ENCODE peak calls at places on chromosomes 7 and 10, in seven cellular contexts. K is K562, J is PC-9, F is GM23338, W is mesendoderm, O is mucosa of descending colon, L is astrocyte of the spinal cord. A is an unnamed sample.

GRCh38 chr7:36951257-36951697 is 227.0 kb upstream of the AOAH start:
- DNase-seq in L (no peak), J (no peak), W (no peak), K (no peak), O (no peak), F (no peak), A (no peak)

GRCh38 chr7:156656598-156656997 is 16.0 kb downstream of the RNF32 start:
- DNase-seq in L (no peak), F (no peak), W (no peak), K (no peak), O (no peak), J (no peak), A (peak; percentile 51)

GRCh38 chr10:48890904-48891839 is 48.5 kb downstream of the LRRC18 start:
- DNase-seq in K (no peak), F (no peak), W (no peak), J (no peak), L (no peak), O (no peak), A (no peak)

GRCh38 chr10:74949843-74950765 is 123.7 kb downstream of the KAT6B start:
- DNase-seq in O (no peak), L (no peak), J (no peak), K (no peak), W (no peak), F (no peak), A (no peak)

GRCh38 chr10:23200997-23201652 is 9.0 kb downstream of the PTF1A start:
- DNase-seq in O (no peak), L (no peak), W (no peak), J (no peak), K (no peak), F (no peak), A (peak; percentile 59)

GRCh38 chr10:6621536-6621935 is 41.5 kb upstream of the PRKCQ start:
- DNase-seq in J (no peak), F (no peak), K (no peak), L (no peak), O (no peak), W (peak; percentile 78), A (no peak)

GRCh38 chr7:55343002-55343781 is 21.9 kb upstream of the LANCL2 start:
- DNase-seq in O (no peak), J (no peak), F (no peak), L (no peak), W (no peak), K (peak; percentile 42), A (peak; percentile 45)

GRCh38 chr7:35826751-35827150 is 25.9 kb downstream of the SEPTIN7 start:
- DNase-seq in F (no peak), J (no peak), O (no peak), L (no peak), W (no peak), K (no peak), A (no peak)

GRCh38 chr10:12701696-12702095 is 299.8 kb downstream of the CCDC3 start:
- DNase-seq in F (no peak), J (no peak), O (no peak), K (no peak), L (peak; percentile 17), W (no peak), A (no peak)

GRCh38 chr10:24904830-24905229 is 47.6 kb downstream of the PRTFDC1 start:
- DNase-seq in W (no peak), J (no peak), L (no peak), F (no peak), O (no peak), K (no peak), A (no peak)

GRCh38 chr7:151462306-151462779 is 22.4 kb upstream of the CRYGN start:
- DNase-seq in J (no peak), O (no peak), F (peak; percentile 66), W (peak; percentile 55), L (no peak), K (no peak), A (no peak)

GRCh38 chr10:74118794-74119193 is 31.8 kb downstream of the AP3M1 start:
- DNase-seq in W (no peak), L (no peak), J (peak; percentile 53), K (no peak), F (no peak), O (no peak), A (no peak)

GRCh38 chr7:1397491-1398327 is 61.6 kb downstream of the MICALL2 start:
- DNase-seq in F (no peak), L (peak; percentile 19), J (no peak), W (no peak), O (no peak), K (no peak), A (peak; percentile 9)

GRCh38 chr10:73889014-73889413 is 14.7 kb upstream of the CAMK2G start:
- DNase-seq in L (peak; percentile 79), J (peak; percentile 88), K (no peak), W (peak; percentile 65), F (no peak), O (peak; percentile 54), A (peak; percentile 27)

GRCh38 chr7:141073641-141074161 is at the start of gene TMEM178B:
- DNase-seq in K (no peak), W (peak; percentile 60), L (no peak), F (peak; percentile 68), J (no peak), O (no peak), A (peak; percentile 80)

GRCh38 chr10:88851706-88852105 is at the start of gene ANKRD22:
- DNase-seq in F (peak; percentile 53), L (peak; percentile 50), K (no peak), O (peak; percentile 74), J (peak; percentile 76), W (peak; percentile 39), A (no peak)

GRCh38 chr7:158791133-158791532 is 38.2 kb downstream of the ESYT2 start:
- DNase-seq in L (no peak), J (no peak), K (no peak), O (no peak), F (no peak), W (no peak), A (no peak)

GRCh38 chr10:36366843-36367242 is 724.7 kb upstream of the FZD8 start:
- DNase-seq in K (no peak), L (peak; percentile 5), J (no peak), W (no peak), F (no peak), O (no peak), A (no peak)

GRCh38 chr7:141563956-141564623 is 12.9 kb downstream of the AGK start:
- DNase-seq in L (no peak), W (peak; percentile 48), F (peak; percentile 71), J (no peak), K (peak; percentile 38), O (no peak), A (peak; percentile 21)

GRCh38 chr10:71316081-71316785 is 2.8 kb upstream of the SLC29A3 start:
- DNase-seq in K (no peak), J (no peak), W (no peak), F (no peak), L (no peak), O (no peak), A (no peak)

GRCh38 chr10:5892007-5892406 is 2.0 kb downstream of the FBH1 start:
- DNase-seq in O (no peak), J (no peak), W (no peak), F (no peak), K (no peak), L (peak; percentile 6), A (no peak)

GRCh38 chr7:103432713-103433112 is 13.3 kb downstream of the SLC26A5 start:
- DNase-seq in J (no peak), K (no peak), O (no peak), L (no peak), W (no peak), F (no peak), A (no peak)

GRCh38 chr10:16989826-16990293 is 139.8 kb downstream of the CUBN start:
- DNase-seq in L (peak; percentile 77), O (no peak), F (peak; percentile 62), K (no peak), J (no peak), W (peak; percentile 73), A (peak; percentile 39)

GRCh38 chr7:100974021-100974420 is 4.7 kb downstream of the MUC12 start:
- DNase-seq in O (no peak), J (no peak), F (no peak), K (no peak), W (no peak), L (no peak), A (no peak)

GRCh38 chr10:112365014-112365432 is 8.9 kb upstream of the ACSL5 start:
- DNase-seq in K (no peak), L (no peak), J (no peak), W (no peak), O (no peak), F (no peak), A (no peak)
- H3K4me3 ChIP-seq in K (no peak overlapping the region), L (no peak overlapping the region), J (no peak overlapping the region), W (no peak overlapping the region), O (no peak overlapping the region), F (no peak overlapping the region), A (no peak overlapping the region)

GRCh38 chr7:114048386-114049235 is 129.8 kb upstream of the PPP1R3A start:
- DNase-seq in L (peak; percentile 31), F (peak; percentile 23), J (no peak), O (no peak), K (no peak), W (no peak), A (no peak)

GRCh38 chr7:114050571-114050970 is 131.8 kb upstream of the PPP1R3A start:
- DNase-seq in O (no peak), K (no peak), W (no peak), F (no peak), L (no peak), J (no peak), A (no peak)

GRCh38 chr7:114051871-114052324 is 133.1 kb upstream of the PPP1R3A start:
- DNase-seq in O (no peak), K (no peak), L (no peak), J (no peak), W (no peak), F (no peak), A (no peak)

GRCh38 chr7:114047889-114048288 is 129.1 kb upstream of the PPP1R3A start:
- DNase-seq in F (no peak), K (no peak), O (no peak), L (peak; percentile 52), J (no peak), W (no peak), A (no peak)
- H3K4me3 ChIP-seq in F (no peak overlapping the region), K (no peak overlapping the region), O (no peak overlapping the region), L (no peak overlapping the region), J (peak overlapping the region; percentile 43), W (no peak overlapping the region), A (no peak overlapping the region)

GRCh38 chr10:123996302-123996701 is 97.1 kb downstream of the CHST15 start:
- DNase-seq in J (no peak), O (no peak), L (no peak), W (no peak), K (no peak), F (no peak), A (no peak)
- H3K4me3 ChIP-seq in J (no peak overlapping the region), O (no peak overlapping the region), L (no peak overlapping the region), W (no peak overlapping the region), K (no peak overlapping the region), F (no peak overlapping the region), A (no peak overlapping the region)

DNA sequence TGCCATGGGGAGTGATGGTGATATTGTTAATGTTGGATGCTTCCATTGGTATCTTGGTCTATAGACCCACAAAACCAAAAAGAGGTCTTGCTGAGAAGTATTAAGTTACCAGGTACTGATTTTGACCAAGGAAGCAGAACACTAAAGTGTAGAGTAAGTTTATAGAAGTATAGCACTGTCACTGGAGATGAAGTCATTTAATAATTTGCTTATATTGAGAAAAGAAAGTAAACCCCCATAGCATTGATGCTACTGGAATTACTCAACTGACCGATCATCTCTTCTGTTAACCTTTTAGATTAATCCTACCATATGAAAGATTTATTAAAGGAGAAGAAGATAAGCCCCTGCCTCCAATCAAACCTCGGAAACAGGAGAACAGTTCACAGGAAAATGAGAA is 183.2 kb downstream of the RTKN2 start:
- DNase-seq in J (no peak), L (no peak), W (no peak), K (no peak), F (no peak), O (no peak), A (no peak)
- H3K4me3 ChIP-seq in J (no peak overlapping the region), L (no peak overlapping the region), W (no peak overlapping the region), K (no peak overlapping the region), F (no peak overlapping the region), O (no peak overlapping the region), A (no peak overlapping the region)